ENCODE peak calls at places on chromosomes 13 and 19, in nine cellular contexts. V is NCI-H748 treated with DMSO at 0.1 percent for 48 hours; B is anterior cingulate cortex; J is lung; Q is stimulated activated CD4-positive, alpha-beta T cell treated with anti-CD3 and anti-CD28 coated beads, Interleukin-1b, Interleukin-23, amount 100 ng/mL, for 1 hour; I is activated CD4-positive, alpha-beta T cell treated with anti-CD3 and anti-CD28 coated beads, Interleukin-2, amount 10 ng/mL, durations not matched to agents 7 days and 5 days; P is NCI-H1092; H is effector CD4-positive, alpha-beta T cell; K is heart left ventricle. S is an unnamed sample.

GRCh38 chr13:112828756-112829155 is 138.9 kb downstream of the ATP11A start:
- DNase-seq in V (no peak), B (no peak), J (no peak), Q (no peak), I (no peak), P (no peak), H (no peak), K (no peak), S (no peak)

GRCh38 chr13:47678201-47678963 is 322.7 kb downstream of the SUCLA2 start:
- DNase-seq in V (no peak), B (no peak), J (no peak), Q (no peak), I (no peak), P (no peak), H (no peak), K (no peak), S (no peak)

GRCh38 chr13:40631605-40632004 is 34.8 kb downstream of the FOXO1 start:
- DNase-seq in V (no peak), B (no peak), J (no peak), Q (no peak), I (no peak), P (no peak), H (no peak), K (no peak), S (no peak)

GRCh38 chr13:98407575-98407974 is 169.3 kb downstream of the STK24 start:
- DNase-seq in V (no peak), B (no peak), J (no peak), Q (no peak), I (no peak), P (no peak), H (no peak), K (no peak), S (no peak)

GRCh38 chr19:53818756-53819155 is 5.4 kb downstream of the NLRP12 start:
- DNase-seq in V (no peak), B (peak), J (no peak), Q (no peak), I (no peak), P (no peak), H (no peak), K (no peak), S (no peak)

GRCh38 chr19:36073121-36073876 is 18.6 kb downstream of the WDR62 start:
- DNase-seq in V (no peak), B (no peak), J (no peak), Q (no peak), I (no peak), P (no peak), H (no peak), K (no peak), S (no peak)

GRCh38 chr13:40790232-40790631 is 821 bp downstream of the SLC25A15 start:
- DNase-seq in V (no peak), B (no peak), J (no peak), Q (no peak), I (no peak), P (no peak), H (no peak), K (no peak), S (no peak)

GRCh38 chr13:110323172-110323851 is 16.2 kb downstream of the COL4A2 start:
- DNase-seq in V (no peak), B (no peak), J (no peak), Q (no peak), I (no peak), P (no peak), H (no peak), K (no peak), S (peak)

GRCh38 chr19:23560051-23560450 is 127.0 kb downstream of the ZNF675 start:
- DNase-seq in V (no peak), B (no peak), J (no peak), Q (no peak), I (no peak), P (no peak), H (no peak), K (no peak), S (no peak)

GRCh38 chr13:30972888-30973377 is 40.5 kb downstream of the TEX26 start:
- DNase-seq in V (no peak), B (no peak), J (peak), Q (no peak), I (no peak), P (no peak), H (no peak), K (no peak), S (peak)

GRCh38 chr13:74450976-74451375 is 316.8 kb upstream of the KLF12 start:
- DNase-seq in V (no peak), B (no peak), J (no peak), Q (no peak), I (no peak), P (no peak), H (no peak), K (no peak), S (peak)